ENCODE peak calls at places on chromosomes 5 and 9, in seven cellular contexts. E is tibial nerve; G is foreskin fibroblast; X is adipocyte; H is choroid plexus epithelial cell; K is stimulated activated CD4-positive, alpha-beta T cell treated with anti-CD3 and anti-CD28 coated beads, Interleukin-12 subunit alpha, Interleukin-12 subunit beta, amount 100 ng/mL, for 4 hours; C is nephron progenitor cell. U is an unnamed sample.

GRCh38 chr9:2138646-2139045 is 123.5 kb downstream of the SMARCA2 start:
- DNase-seq in X (no peak), E (no peak), H (no peak), K (no peak), G (no peak), C (no peak), U (no peak)

GRCh38 chr5:23314827-23315226 is 192.6 kb upstream of the PRDM9 start:
- DNase-seq in K (no peak), G (peak), C (no peak), X (no peak), H (peak), E (no peak), U (peak)

GRCh38 chr5:168879929-168880328 is 300.8 kb upstream of the PANK3 start:
- DNase-seq in E (no peak), H (peak), C (no peak), G (no peak), K (no peak), X (peak), U (peak)

GRCh38 chr9:17322882-17323864 is 188.3 kb downstream of the CNTLN start:
- DNase-seq in C (no peak), H (no peak), G (no peak), K (no peak), E (no peak), X (no peak), U (no peak)

GRCh38 chr5:133469252-133469651 is 143.1 kb downstream of the FSTL4 start:
- DNase-seq in E (no peak), X (no peak), G (no peak), K (no peak), C (no peak), H (no peak), U (no peak)

GRCh38 chr5:34555699-34556513 is 100.2 kb upstream of the RAI14 start:
- DNase-seq in H (no peak), G (no peak), C (no peak), K (no peak), E (no peak), X (no peak), U (no peak)

GRCh38 chr5:154193176-154193575 is 2.6 kb downstream of the GALNT10 start:
- DNase-seq in E (no peak), X (no peak), C (no peak), G (no peak), H (no peak), K (no peak), U (no peak)

GRCh38 chr9:19918630-19919029 is 129.8 kb upstream of the SLC24A2 start:
- DNase-seq in X (no peak), E (no peak), C (no peak), H (no peak), G (no peak), K (no peak), U (no peak)

GRCh38 chr9:108274971-108275370 is 580.8 kb downstream of the ACTL7B start:
- DNase-seq in E (no peak), G (no peak), X (no peak), C (no peak), H (no peak), K (no peak), U (no peak)

GRCh38 chr9:23557691-23558090 is 268.3 kb downstream of the ELAVL2 start:
- DNase-seq in K (no peak), E (no peak), G (no peak), H (peak), X (no peak), C (no peak), U (peak)

GRCh38 chr9:135130266-135130976 is 43.0 kb downstream of the OLFM1 start:
- DNase-seq in E (peak), G (no peak), C (no peak), H (no peak), X (no peak), K (peak), U (no peak)

GRCh38 chr5:82551220-82551619 is 273.1 kb upstream of the RPS23 start:
- DNase-seq in H (no peak), K (no peak), G (no peak), E (no peak), X (no peak), C (no peak), U (no peak)

GRCh38 chr5:91277840-91278239 is 105.3 kb downstream of the ARRDC3 start:
- DNase-seq in H (no peak), G (no peak), E (no peak), X (no peak), C (no peak), K (no peak), U (no peak)

GRCh38 chr9:133784731-133785561 is 46.8 kb upstream of the SARDH start:
- DNase-seq in H (no peak), G (no peak), E (no peak), X (no peak), C (no peak), K (no peak), U (no peak)

GRCh38 chr9:78054180-78054579 is 22.6 kb upstream of the GNAQ start:
- DNase-seq in H (no peak), C (no peak), K (no peak), G (no peak), X (no peak), E (no peak), U (no peak)

GRCh38 chr5:53037141-53037859 is 48.1 kb downstream of the ITGA2 start:
- DNase-seq in K (no peak), G (peak), X (peak), E (no peak), H (peak), C (no peak), U (peak)

GRCh38 chr9:128011071-128011817 is 30.5 kb upstream of the EEIG1 start:
- DNase-seq in H (peak), E (no peak), C (no peak), G (no peak), X (no peak), K (no peak), U (no peak)

U was measured in skeletal muscle cell.